ENCODE peak calls at places on chromosomes 11 and 22, in eight cellular contexts. K, Y, S, E, H, N, O and V are unnamed samples.
A peak's percentile ranks its signal among the peaks of the same experiment; 100 is the strongest.

GRCh38 chr11:26572770-26573402 is 823 bp upstream of the MUC15 start:
- DNase-seq in O (no peak), S (no peak), N (no peak), K (no peak), H (no peak), E (peak; percentile 91), Y (no peak), V (no peak)

GRCh38 chr11:47967577-47968230 is 12.7 kb upstream of the PTPRJ start:
- DNase-seq in O (no peak), E (peak; percentile 63), H (no peak), K (peak; percentile 75), Y (peak; percentile 59), N (no peak), S (no peak), V (no peak)

GRCh38 chr22:43616645-43617044 is 195.5 kb downstream of the EFCAB6 start:
- DNase-seq in S (no peak), H (no peak), N (no peak), E (no peak), O (no peak), K (no peak), Y (no peak), V (no peak)

GRCh38 chr11:30364139-30364875 is 41.4 kb downstream of the ARL14EP start:
- DNase-seq in Y (no peak), K (no peak), O (no peak), S (no peak), N (no peak), E (no peak), H (no peak), V (no peak)

GRCh38 chr11:3042496-3043314 is 14.5 kb downstream of the CARS1 start:
- DNase-seq in O (no peak), H (peak; percentile 59), S (no peak), Y (no peak), N (no peak), E (no peak), K (no peak), V (no peak)

GRCh38 chr22:27296091-27296675 is 505.4 kb downstream of the MN1 start:
- DNase-seq in K (no peak), O (no peak), S (no peak), N (no peak), Y (no peak), H (no peak), E (no peak), V (no peak)

GRCh38 chr11:15673408-15673811 is 558.7 kb downstream of the INSC start:
- DNase-seq in S (no peak), O (no peak), Y (peak; percentile 36), E (peak; percentile 87), N (no peak), H (no peak), K (no peak), V (no peak)

GRCh38 chr11:68270334-68271022 is 1.3 kb downstream of the C11orf24 start:
- DNase-seq in N (no peak), K (no peak), S (peak; percentile 3), E (no peak), O (no peak), H (no peak), Y (no peak), V (no peak)

GRCh38 chr11:6431861-6432260 is 8.9 kb downstream of the HPX start:
- DNase-seq in H (no peak), S (no peak), N (peak; percentile 44), E (no peak), O (no peak), Y (peak; percentile 79), K (peak; percentile 85), V (peak; percentile 70)